ENCODE peak calls at places on chromosomes 2 and 18, in six cellular contexts. C, M, O, G, H and J are unnamed samples.
A peak's percentile ranks its signal among the peaks of the same experiment; 100 is the strongest.

GRCh38 chr2:222904557-222905258 is 43.9 kb downstream of the ACSL3 start:
- DNase-seq in C (no peak), O (no peak), M (peak; percentile 88), H (no peak), G (no peak), J (no peak)

GRCh38 chr2:171522057-171522803 is at the start of gene CYBRD1:
- DNase-seq in G (peak; percentile 95), M (peak; percentile 93), O (no peak), C (peak; percentile 93), H (peak; percentile 45), J (peak; percentile 85)

GRCh38 chr18:29157057-29157780 is 980.3 kb upstream of the CDH2 start:
- DNase-seq in O (no peak), H (no peak), C (no peak), M (no peak), G (no peak), J (no peak)

GRCh38 chr2:43391159-43391876 is 164.9 kb upstream of the ZFP36L2 start:
- DNase-seq in H (no peak), C (no peak), O (no peak), M (no peak), G (no peak), J (no peak)

GRCh38 chr18:55320399-55321255 is 267.4 kb downstream of the TCF4 start:
- DNase-seq in C (no peak), H (no peak), M (peak; percentile 33), G (no peak), O (no peak), J (no peak)

GRCh38 chr2:226023383-226023782 is 623.9 kb downstream of the NYAP2 start:
- DNase-seq in G (no peak), H (no peak), M (no peak), O (no peak), C (peak; percentile 23), J (no peak)

GRCh38 chr2:152477347-152478092 is 142.5 kb downstream of the FMNL2 start:
- DNase-seq in G (no peak), O (no peak), M (no peak), C (no peak), H (no peak), J (no peak)

GRCh38 chr2:167652401-167652800 is 595.0 kb downstream of the STK39 start:
- DNase-seq in M (no peak), G (no peak), C (no peak), H (no peak), O (no peak), J (no peak)

DNA sequence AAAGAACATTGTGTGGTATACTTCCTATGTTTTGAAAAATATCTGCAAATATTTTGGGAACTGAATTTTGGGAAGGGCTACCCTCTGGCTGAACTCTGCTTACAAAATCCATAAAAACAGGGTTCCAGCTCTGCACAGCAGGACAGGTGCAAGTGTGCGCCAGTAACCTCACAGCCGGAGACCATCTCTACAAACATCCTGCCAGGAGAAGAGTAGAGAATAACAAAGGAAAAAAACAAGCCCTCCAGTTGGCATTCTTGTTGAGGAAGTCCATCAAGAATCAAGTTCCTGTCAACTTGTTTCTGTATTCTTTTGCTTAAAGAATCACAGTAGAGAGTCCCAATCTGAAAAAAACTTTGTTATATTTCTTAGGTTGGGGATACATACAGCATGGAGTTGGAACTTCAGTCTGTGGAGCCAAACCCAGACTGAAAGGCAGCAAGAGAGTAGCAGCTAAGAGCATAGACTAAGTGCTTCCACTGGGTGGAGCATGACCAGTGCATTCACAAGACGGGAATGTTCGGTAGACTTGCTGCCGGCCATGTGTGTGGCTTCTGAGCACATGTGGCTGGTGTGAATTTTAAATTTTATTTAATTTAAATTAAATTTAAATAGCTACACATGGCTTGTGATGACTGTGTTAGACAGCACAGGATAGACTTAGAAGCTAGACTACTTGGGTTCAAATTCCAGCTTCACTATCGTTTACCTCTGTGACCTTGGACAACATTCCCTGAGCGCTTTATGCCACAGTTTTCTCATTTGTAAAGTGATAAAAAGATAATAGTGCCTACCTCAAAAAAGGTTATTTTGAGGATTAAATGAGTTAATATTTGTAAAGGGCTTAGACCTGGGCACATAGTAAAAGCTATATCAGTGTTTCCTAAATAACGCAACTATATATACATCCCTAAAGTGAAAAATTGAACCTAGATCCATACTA is 41.9 kb downstream of the SPTBN1 start:
- DNase-seq in G (no peak), C (peak; percentile 40), M (peak; percentile 65), O (peak; percentile 16), H (no peak), J (no peak)
- TF ChIP-seq CTCF in G (peak; percentile 22), C (peak; percentile 44), M (peak; percentile 55), O (peak; percentile 52), H (peak; percentile 30), J (no peak)

GRCh38 chr2:53455094-53455493 is 312.5 kb upstream of the CHAC2 start:
- DNase-seq in G (no peak), M (no peak), H (no peak), C (no peak), O (no peak), J (no peak)

GRCh38 chr2:53463771-53464726 is 303.6 kb upstream of the CHAC2 start:
- DNase-seq in C (no peak), G (peak; percentile 29), H (no peak), O (no peak), M (no peak), J (no peak)

GRCh38 chr2:53460347-53460746 is 307.3 kb upstream of the CHAC2 start:
- DNase-seq in M (no peak), H (no peak), G (peak; percentile 53), O (no peak), C (no peak), J (no peak)
- TF ChIP-seq CTCF in M (no peak), H (no peak), G (no peak), O (peak; percentile 2), C (no peak), J (no peak)

GRCh38 chr2:52976132-52976949 is 791.3 kb upstream of the CHAC2 start:
- DNase-seq in H (peak; percentile 3), G (no peak), O (no peak), C (peak; percentile 32), M (peak; percentile 38), J (no peak)
- TF ChIP-seq CTCF in H (peak; percentile 58), G (no peak), O (peak; percentile 38), C (peak; percentile 45), M (peak; percentile 81), J (no peak)

DNA sequence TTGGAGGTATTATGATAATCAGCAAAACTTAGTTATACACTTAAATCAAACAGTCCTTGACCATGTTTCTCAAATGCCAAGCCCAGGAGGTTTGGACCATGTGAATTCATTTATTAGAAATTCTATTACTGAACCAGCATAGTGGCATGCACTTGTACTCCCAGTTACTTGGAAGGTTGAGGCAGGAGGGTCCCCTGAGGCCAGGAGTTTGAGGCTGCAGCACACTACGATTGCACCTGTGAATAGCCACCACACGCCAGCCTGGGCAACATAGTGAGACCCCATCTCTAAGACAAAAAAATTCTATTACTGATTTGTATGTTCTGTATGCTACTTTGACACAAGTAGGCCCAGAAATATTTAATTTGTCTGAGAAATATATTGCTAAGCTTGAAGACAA is 43.6 kb upstream of the FZD7 start:
- DNase-seq in G (no peak), C (no peak), O (no peak), M (no peak), H (no peak), J (no peak)
- TF ChIP-seq CTCF in G (no peak), C (no peak), O (no peak), M (no peak), H (no peak), J (no peak)

GRCh38 chr18:34224423-34225217 is at the start of gene NOL4:
- DNase-seq in C (no peak), H (no peak), G (no peak), O (no peak), M (peak; percentile 2), J (no peak)
- TF ChIP-seq CTCF in C (no peak), H (no peak), G (no peak), O (no peak), M (no peak), J (no peak)

DNA sequence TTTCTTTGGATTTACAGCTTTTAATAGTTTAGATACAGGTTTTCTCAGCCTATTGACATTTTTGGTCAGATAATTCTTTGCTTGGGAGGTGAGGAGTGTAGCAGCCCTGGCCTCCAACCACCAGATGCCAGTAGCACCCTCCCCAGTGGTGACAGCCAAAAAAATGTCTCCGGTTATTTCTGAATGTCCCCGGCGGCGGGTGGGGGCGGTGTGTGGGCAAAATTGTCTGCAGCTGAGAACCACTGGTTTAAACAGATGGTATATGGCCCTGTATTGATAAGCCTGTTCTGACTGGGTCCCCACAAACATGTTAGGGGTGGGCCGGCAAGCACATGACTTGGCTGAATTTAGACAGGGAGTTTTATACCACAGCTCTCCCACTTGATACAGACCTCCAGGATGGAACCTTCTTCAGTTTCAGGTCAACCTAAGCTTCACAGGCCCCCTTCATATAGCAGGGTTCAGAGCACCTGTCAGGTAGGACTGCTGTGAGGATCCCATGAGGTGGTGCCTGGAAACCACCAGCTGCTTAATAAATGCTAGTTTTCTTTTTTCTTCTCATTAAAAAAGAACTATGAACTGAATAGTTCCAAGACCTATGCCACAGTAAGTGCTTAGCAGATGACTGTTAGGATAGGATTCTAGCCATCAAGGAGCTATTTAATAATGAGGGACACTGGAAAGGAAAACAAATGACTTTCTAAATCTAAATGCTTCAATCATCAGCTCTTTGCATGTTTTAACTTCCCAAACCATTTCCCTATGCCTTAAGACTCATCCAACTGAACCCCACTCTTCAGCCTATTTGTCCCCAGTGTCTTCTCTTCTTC is 18.1 kb downstream of the LPIN2 start:
- DNase-seq in G (no peak), O (no peak), C (no peak), M (no peak), H (no peak), J (no peak)
- TF ChIP-seq CTCF in G (peak; percentile 38), O (peak; percentile 70), C (no peak), M (no peak), H (peak; percentile 7), J (no peak)

GRCh38 chr2:9844036-9844483 is 786 bp downstream of the TAF1B start:
- DNase-seq in G (no peak), C (no peak), H (no peak), O (peak; percentile 5), M (peak; percentile 53), J (no peak)

GRCh38 chr2:9842487-9843228 is 616 bp upstream of the TAF1B start:
- DNase-seq in M (no peak), H (no peak), G (no peak), C (no peak), O (no peak), J (no peak)

GRCh38 chr2:9846554-9846953 is 3.3 kb downstream of the TAF1B start:
- DNase-seq in C (no peak), M (peak; percentile 56), O (no peak), H (no peak), G (no peak), J (no peak)

GRCh38 chr2:9844581-9844980 is 1.3 kb downstream of the TAF1B start:
- DNase-seq in G (no peak), C (peak; percentile 19), H (no peak), M (peak; percentile 37), O (peak; percentile 61), J (no peak)

GRCh38 chr2:9843229-9844035 is at the start of gene TAF1B:
- DNase-seq in M (peak; percentile 89), C (peak; percentile 99), H (peak; percentile 96), G (peak; percentile 95), O (peak; percentile 76), J (peak; percentile 73)
- TF ChIP-seq CTCF in M (peak; percentile 43), C (no peak), H (no peak), G (no peak), O (peak; percentile 2), J (peak; percentile 39)

DNA sequence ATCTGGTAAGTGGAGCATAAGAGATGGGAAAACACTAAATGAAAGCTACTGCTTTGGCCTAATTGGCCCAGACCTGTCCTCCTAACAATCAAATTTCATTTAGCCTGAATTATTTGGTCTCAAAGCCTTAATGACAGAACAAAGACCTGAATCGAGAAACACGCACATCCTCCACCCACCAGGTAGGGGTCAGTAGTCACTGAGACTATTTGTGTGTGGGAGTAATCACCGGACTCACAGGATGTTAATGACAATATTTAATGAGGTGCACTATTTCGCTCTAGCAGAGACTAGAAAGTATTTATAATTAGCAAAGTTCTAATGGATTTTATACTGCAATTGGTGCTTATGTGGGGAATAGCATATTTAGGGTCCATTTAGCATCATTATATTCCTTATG is 68.1 kb downstream of the RBM43 start:
- DNase-seq in C (peak; percentile 9), M (no peak), G (peak; percentile 26), H (no peak), O (no peak), J (no peak)
- TF ChIP-seq CTCF in C (no peak), M (no peak), G (no peak), H (no peak), O (no peak), J (no peak)